ENCODE peak calls at places on chromosomes 5 and 9, in nine cellular contexts. Q, V, G, C, E, W, A, Y and B are unnamed samples.

GRCh38 chr9:107546859-107547258 is 57.3 kb upstream of the KLF4 start:
- DNase-seq in W (no peak), G (no peak), V (no peak), E (no peak), Q (no peak), A (no peak), C (no peak), Y (no peak), B (no peak)

GRCh38 chr9:42388146-42388690 is 204.8 kb downstream of the SPATA31A6 start:
- DNase-seq in W (peak), Q (no peak), C (no peak), V (no peak), G (no peak), Y (no peak), A (no peak), E (peak), B (no peak)

GRCh38 chr9:95746408-95747165 is 128.9 kb upstream of the ERCC6L2 start:
- DNase-seq in Q (no peak), A (no peak), E (no peak), C (no peak), G (no peak), W (no peak), V (no peak), Y (no peak), B (no peak)

GRCh38 chr9:97437151-97437550 is 25.3 kb downstream of the TDRD7 start:
- DNase-seq in C (no peak), G (no peak), V (no peak), A (no peak), Q (no peak), W (no peak), Y (no peak), E (no peak), B (no peak)

GRCh38 chr9:110880123-110880522 is 158.1 kb downstream of the LPAR1 start:
- DNase-seq in W (peak), Q (no peak), Y (no peak), E (peak), C (no peak), G (no peak), A (no peak), V (peak), B (no peak)

GRCh38 chr9:17462869-17463464 is 115.9 kb upstream of the SH3GL2 start:
- DNase-seq in E (peak), A (peak), V (peak), Q (no peak), G (no peak), C (no peak), Y (peak), W (peak), B (no peak)

GRCh38 chr9:81685763-81686613 is 3.4 kb downstream of the TLE1 start:
- DNase-seq in W (no peak), Q (no peak), Y (no peak), C (no peak), G (no peak), A (no peak), E (peak), V (no peak), B (no peak)

GRCh38 chr9:20358201-20358600 is 264.1 kb downstream of the MLLT3 start:
- DNase-seq in W (no peak), G (no peak), C (no peak), Q (no peak), E (peak), A (no peak), Y (no peak), V (no peak), B (no peak)

GRCh38 chr5:55860268-55860667 is 9.1 kb downstream of the IL31RA start:
- DNase-seq in Q (no peak), V (no peak), C (no peak), G (no peak), Y (no peak), A (no peak), E (no peak), W (no peak), B (no peak)

GRCh38 chr5:158967566-158967965 is 132.2 kb downstream of the EBF1 start:
- DNase-seq in W (no peak), A (no peak), E (peak), V (no peak), Q (no peak), G (no peak), C (no peak), Y (no peak), B (no peak)

GRCh38 chr5:135214897-135215616 is 181.0 kb upstream of the PITX1 start:
- DNase-seq in W (no peak), G (peak), Y (no peak), C (peak), Q (no peak), V (no peak), A (no peak), E (no peak), B (no peak)

GRCh38 chr9:134426436-134426835 is 100.2 kb downstream of the RXRA start:
- DNase-seq in C (no peak), G (no peak), A (no peak), V (no peak), E (no peak), Q (no peak), Y (no peak), W (no peak), B (no peak)

GRCh38 chr5:146490089-146490843 is 25.7 kb downstream of the GPR151 start:
- DNase-seq in Y (no peak), G (no peak), W (no peak), V (no peak), E (no peak), A (no peak), C (no peak), Q (no peak), B (no peak)

GRCh38 chr5:34905564-34905963 is 9.7 kb downstream of the RAD1 start:
- DNase-seq in Y (no peak), E (peak), G (no peak), C (no peak), V (no peak), Q (no peak), A (no peak), W (peak), B (no peak)

GRCh38 chr5:83474170-83474796 is 2.7 kb downstream of the VCAN start:
- DNase-seq in W (peak), C (peak), V (peak), E (peak), G (peak), A (peak), Y (no peak), Q (peak), B (no peak)

GRCh38 chr5:1512541-1513291 is 11.0 kb downstream of the LPCAT1 start:
- DNase-seq in V (no peak), E (no peak), G (peak), Y (no peak), A (peak), Q (peak), C (peak), W (no peak), B (no peak)

GRCh38 chr9:92384373-92384772 is 20.0 kb downstream of the OGN start:
- DNase-seq in C (no peak), E (peak), Q (no peak), W (no peak), G (no peak), A (no peak), V (no peak), Y (no peak), B (no peak)

GRCh38 chr9:113533335-113534225 is 70.1 kb downstream of the RGS3 start:
- DNase-seq in C (no peak), Y (no peak), W (no peak), V (no peak), E (no peak), A (no peak), Q (no peak), G (peak), B (no peak)

GRCh38 chr5:130571076-130571475 is 594.0 kb downstream of the HINT1 start:
- DNase-seq in E (peak), C (no peak), V (no peak), Q (no peak), Y (no peak), G (no peak), W (no peak), A (no peak), B (no peak)

GRCh38 chr9:72946821-72947220 is 6.0 kb downstream of the ALDH1A1 start:
- DNase-seq in C (no peak), V (no peak), G (no peak), Q (no peak), A (no peak), Y (no peak), W (no peak), E (no peak), B (no peak)

GRCh38 chr5:150700600-150701377 is at the start of gene RBM22:
- DNase-seq in W (peak), G (peak), Y (peak), Q (peak), C (peak), V (peak), E (peak), A (peak), B (peak)

GRCh38 chr5:39082995-39083394 is 8.8 kb upstream of the RICTOR start:
- DNase-seq in Q (no peak), Y (no peak), C (no peak), E (no peak), G (no peak), V (no peak), A (no peak), W (no peak), B (no peak)

GRCh38 chr9:112033237-112034215 is 136.9 kb downstream of the UGCG start:
- DNase-seq in C (no peak), W (no peak), Y (no peak), Q (no peak), E (no peak), G (no peak), A (peak), V (no peak), B (no peak)

GRCh38 chr5:10635861-10636350 is 72.0 kb downstream of the ANKRD33B start:
- DNase-seq in W (no peak), V (no peak), A (no peak), E (no peak), G (no peak), Q (peak), C (no peak), Y (no peak), B (no peak)

GRCh38 chr5:36640949-36641348 is 34.5 kb downstream of the SLC1A3 start:
- DNase-seq in Q (no peak), Y (no peak), G (no peak), W (no peak), V (no peak), E (no peak), A (no peak), C (no peak), B (no peak)

GRCh38 chr9:78314953-78315870 is 18.3 kb downstream of the PSAT1 start:
- DNase-seq in A (no peak), G (no peak), E (peak), C (no peak), Y (no peak), W (peak), Q (no peak), V (no peak), B (no peak)

GRCh38 chr9:77291714-77292113 is 114.4 kb downstream of the VPS13A start:
- DNase-seq in E (no peak), G (no peak), A (no peak), V (no peak), W (peak), Q (no peak), C (no peak), Y (no peak), B (no peak)

GRCh38 chr5:150063638-150064037 is 22.7 kb downstream of the CSF1R start:
- DNase-seq in E (no peak), W (no peak), Q (no peak), Y (no peak), A (no peak), V (no peak), G (peak), C (no peak), B (no peak)

GRCh38 chr5:135565691-135566421 is 12.9 kb downstream of the CXCL14 start:
- DNase-seq in C (peak), W (peak), Y (peak), V (peak), Q (no peak), G (peak), A (peak), E (peak), B (peak)

GRCh38 chr9:69931340-69931739 is 110.7 kb downstream of the CFAP95 start:
- DNase-seq in C (no peak), Q (no peak), E (no peak), A (no peak), Y (no peak), V (no peak), G (no peak), W (no peak), B (no peak)

GRCh38 chr9:34592895-34593601 is 3.5 kb upstream of the CNTFR start:
- DNase-seq in Y (no peak), C (peak), G (peak), W (no peak), E (no peak), V (no peak), Q (no peak), A (no peak), B (no peak)

GRCh38 chr5:159907689-159908088 is 8.6 kb upstream of the ADRA1B start:
- DNase-seq in V (no peak), W (no peak), A (no peak), Y (no peak), G (no peak), Q (no peak), C (no peak), E (no peak), B (no peak)